ENCODE peak calls at places on chromosomes 3 and 15, in five cellular contexts. L, C, K, V and Q are unnamed samples.

GRCh38 chr3:34056951-34057390 is 258.5 kb downstream of the PDCD6IP start:
- DNase-seq in K (no peak), V (no peak), C (no peak), L (no peak), Q (no peak)

GRCh38 chr3:11290743-11291680 is 18.8 kb downstream of the ATG7 start:
- DNase-seq in V (no peak), K (no peak), C (no peak), L (no peak), Q (no peak)

GRCh38 chr3:12232785-12233317 is 56.0 kb upstream of the PPARG start:
- DNase-seq in V (no peak), L (no peak), C (no peak), K (no peak), Q (no peak)

GRCh38 chr3:133209871-133210550 is 171.8 kb downstream of the TMEM108 start:
- DNase-seq in V (no peak), K (no peak), C (no peak), L (no peak), Q (peak)

GRCh38 chr3:160210799-160211221 is 14.4 kb upstream of the C3orf80 start:
- DNase-seq in C (no peak), V (no peak), L (no peak), K (no peak), Q (no peak)

GRCh38 chr3:189937302-189938255 is 183.1 kb downstream of the P3H2 start:
- DNase-seq in C (no peak), V (no peak), K (no peak), L (no peak), Q (no peak)

GRCh38 chr15:59199775-59200465 is 6.7 kb upstream of the LDHAL6B start:
- DNase-seq in V (no peak), K (no peak), L (no peak), C (no peak), Q (no peak)

GRCh38 chr3:112007641-112008040 is 8.9 kb downstream of the TAGLN3 start:
- DNase-seq in C (no peak), V (no peak), K (no peak), L (peak), Q (no peak)

GRCh38 chr3:195254454-195255175 is 16.3 kb downstream of the XXYLT1 start:
- DNase-seq in K (no peak), C (no peak), L (no peak), V (no peak), Q (no peak)

GRCh38 chr3:129118745-129119144 is 2.9 kb downstream of the RAB43 start:
- DNase-seq in V (no peak), C (no peak), L (no peak), K (no peak), Q (no peak)

GRCh38 chr3:146160964-146161724 is at the start of gene PLOD2:
- DNase-seq in C (peak), L (peak), K (peak), V (peak), Q (peak)

GRCh38 chr3:42605550-42606173 is 5.2 kb downstream of the NKTR start:
- DNase-seq in K (no peak), V (no peak), C (no peak), L (no peak), Q (no peak)

GRCh38 chr3:149872589-149872988 is 59.6 kb downstream of the RNF13 start:
- DNase-seq in C (no peak), L (no peak), K (no peak), V (no peak), Q (no peak)

GRCh38 chr3:125437631-125438435 is 62.7 kb upstream of the ZNF148 start:
- DNase-seq in C (peak), K (peak), V (peak), L (peak), Q (no peak)

GRCh38 chr15:59313703-59314332 is 58.9 kb downstream of the MYO1E start:
- DNase-seq in C (no peak), V (peak), L (peak), K (no peak), Q (peak)

GRCh38 chr15:41230650-41231533 is at the start of the genes CHP1 and EXD1:
- DNase-seq in L (peak), C (peak), V (peak), K (peak), Q (peak)

GRCh38 chr3:130345487-130346079 is at the start of gene COL6A5:
- DNase-seq in C (no peak), K (peak), V (no peak), L (peak), Q (no peak)

GRCh38 chr3:126485131-126485530 is 9.4 kb upstream of the ZXDC start:
- DNase-seq in C (no peak), L (no peak), K (no peak), V (no peak), Q (no peak)

GRCh38 chr15:47691896-47692295 is 25.4 kb upstream of the SEMA6D start:
- DNase-seq in L (no peak), V (no peak), C (no peak), K (no peak), Q (no peak)

GRCh38 chr15:47422901-47423300 is 294.4 kb upstream of the SEMA6D start:
- DNase-seq in V (no peak), L (no peak), K (no peak), C (no peak), Q (no peak)

GRCh38 chr3:128484404-128485282 is 8.4 kb downstream of the GATA2 start:
- DNase-seq in K (no peak), C (no peak), L (peak), V (no peak), Q (no peak)

GRCh38 chr3:14568269-14568668 is 28.1 kb upstream of the GRIP2 start:
- DNase-seq in K (no peak), L (no peak), V (no peak), C (no peak), Q (no peak)

GRCh38 chr3:45541326-45542321 is 52.9 kb upstream of the LIMD1 start:
- DNase-seq in V (no peak), C (no peak), L (peak), K (no peak), Q (no peak)